ENCODE peak calls at places on chromosomes 5 and 9, in four cellular contexts. M is HepG2, Q is GM12878, L is breast epithelium. N is an unnamed sample.

GRCh38 chr5:35960328-35960727 is 21.9 kb upstream of the CAPSL start:
- DNase-seq in L (no peak), M (no peak), Q (no peak), N (no peak)

GRCh38 chr5:104541129-104541528 is 978.5 kb upstream of the NUDT12 start:
- DNase-seq in L (no peak), Q (no peak), M (no peak), N (no peak)

GRCh38 chr5:123807177-123807900 is 295.4 kb downstream of the CSNK1G3 start:
- DNase-seq in L (no peak), Q (no peak), M (no peak), N (no peak)

GRCh38 chr5:87195616-87196015 is 72.1 kb upstream of the RASA1 start:
- DNase-seq in L (no peak), M (no peak), Q (no peak), N (no peak)

GRCh38 chr9:6567140-6567591 is 78.4 kb downstream of the GLDC start:
- DNase-seq in L (no peak), Q (no peak), M (no peak), N (no peak)

GRCh38 chr9:35976726-35977125 is 18.8 kb upstream of the OR2S2 start:
- DNase-seq in M (no peak), L (no peak), Q (peak), N (no peak)

GRCh38 chr5:143297756-143298155 is 105.7 kb downstream of the NR3C1 start:
- DNase-seq in Q (no peak), L (no peak), M (no peak), N (no peak)

GRCh38 chr5:164597293-164597900 is 1092.0 kb downstream of the MAT2B start:
- DNase-seq in M (peak), Q (no peak), L (no peak), N (no peak)

GRCh38 chr9:127905788-127906191 is 6.4 kb upstream of the ST6GALNAC6 start:
- DNase-seq in L (no peak), Q (no peak), M (no peak), N (peak)

GRCh38 chr9:124767830-124768229 is 3.3 kb downstream of the NR6A1 start:
- DNase-seq in M (no peak), Q (no peak), L (no peak), N (no peak)

GRCh38 chr5:102863058-102863457 is 108.0 kb downstream of the PAM start:
- DNase-seq in M (no peak), L (no peak), Q (no peak), N (no peak)

GRCh38 chr5:147734839-147735238 is 47.7 kb downstream of the JAKMIP2 start:
- DNase-seq in Q (no peak), M (no peak), L (no peak), N (no peak)

GRCh38 chr9:83062653-83063527 is at the start of gene RASEF:
- DNase-seq in L (peak), M (no peak), Q (no peak), N (peak)

GRCh38 chr5:1784197-1785050 is 15.2 kb downstream of the MRPL36 start:
- DNase-seq in M (no peak), Q (no peak), L (no peak), N (peak)

GRCh38 chr9:116737137-116737546 is 50.0 kb downstream of the TRIM32 start:
- DNase-seq in L (peak), Q (peak), M (peak), N (peak)

GRCh38 chr9:94584555-94584954 is 9.1 kb downstream of the FBP2 start:
- DNase-seq in M (no peak), Q (no peak), L (no peak), N (no peak)

GRCh38 chr5:9241459-9241858 is 304.4 kb downstream of the SEMA5A start:
- DNase-seq in L (no peak), Q (no peak), M (no peak), N (no peak)

GRCh38 chr9:88041447-88041846 is 67.1 kb upstream of the CDK20 start:
- DNase-seq in Q (no peak), L (no peak), M (peak), N (no peak)

GRCh38 chr5:158807-159447 is 32.4 kb upstream of the LRRC14B start:
- DNase-seq in M (no peak), L (no peak), Q (no peak), N (peak)

GRCh38 chr5:41371741-41372140 is 138.7 kb downstream of the PLCXD3 start:
- DNase-seq in M (no peak), L (no peak), Q (no peak), N (no peak)

GRCh38 chr5:170313344-170313743 is 15.8 kb upstream of the LCP2 start:
- DNase-seq in Q (no peak), M (no peak), L (no peak), N (no peak)

GRCh38 chr5:75465480-75465879 is 45.9 kb downstream of the CERT1 start:
- DNase-seq in L (no peak), Q (no peak), M (no peak), N (no peak)

GRCh38 chr5:132677191-132677590 is 3.4 kb downstream of the IL4 start:
- DNase-seq in L (no peak), Q (no peak), M (peak), N (peak)

GRCh38 chr9:22416692-22417060 is 29.9 kb upstream of the DMRTA1 start:
- DNase-seq in L (no peak), Q (no peak), M (no peak), N (no peak)

GRCh38 chr5:150175076-150175475 is 8.5 kb downstream of the CDX1 start:
- DNase-seq in Q (no peak), M (no peak), L (no peak), N (no peak)

DNA sequence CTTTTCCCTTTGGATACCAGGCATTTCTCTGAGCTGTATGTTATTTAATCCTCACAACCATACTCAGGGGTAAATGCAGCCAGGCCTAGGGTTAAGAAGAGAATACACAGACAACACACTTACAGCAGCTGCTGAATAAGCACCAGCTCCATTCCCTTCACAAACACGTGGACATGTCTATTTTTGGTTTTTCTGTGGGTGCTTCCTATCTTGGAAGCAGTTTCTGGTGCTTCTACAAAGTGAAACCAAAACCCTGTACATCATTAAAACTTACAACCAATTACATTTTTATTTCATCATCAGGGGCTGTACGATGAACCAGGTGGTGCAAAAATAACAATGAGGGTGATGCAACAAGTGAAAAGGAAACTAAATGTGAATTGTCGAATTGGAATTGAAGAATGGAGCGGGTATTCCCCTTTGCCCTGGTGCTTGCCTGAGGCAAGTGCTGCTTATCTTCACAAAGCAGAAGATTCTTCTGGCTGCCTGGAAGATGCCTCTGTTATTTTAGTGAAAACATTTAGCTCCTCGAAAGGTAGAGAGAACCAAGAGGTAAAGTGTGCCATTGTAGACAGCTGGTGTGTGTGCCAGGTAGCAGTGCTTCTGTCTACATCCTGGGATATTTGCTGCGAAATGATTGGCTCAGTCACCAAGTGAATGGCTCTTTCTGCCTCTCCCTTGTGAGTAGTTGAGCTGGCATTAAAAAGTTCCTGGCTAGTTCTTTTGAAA is 18.6 kb upstream of the IFNB1 start:
- DNase-seq in L (no peak), M (no peak), Q (peak), N (no peak)
- TF ChIP-seq POLR2AphosphoS5 in L (no peak), M (no peak), Q (no peak), N (no peak)

GRCh38 chr9:108039491-108039890 is 549.9 kb upstream of the KLF4 start:
- DNase-seq in Q (no peak), M (no peak), L (no peak), N (no peak)
- H3K27ac ChIP-seq in Q (no peak), M (no peak), L (no peak), N (no peak)

GRCh38 chr5:110356687-110357086 is 369.8 kb downstream of the TMEM232 start:
- DNase-seq in Q (no peak), M (no peak), L (no peak), N (no peak)

GRCh38 chr5:110361501-110361900 is 365.0 kb downstream of the TMEM232 start:
- DNase-seq in L (no peak), Q (no peak), M (no peak), N (no peak)

GRCh38 chr5:110366716-110367115 is 359.8 kb downstream of the TMEM232 start:
- DNase-seq in M (no peak), L (no peak), Q (no peak), N (no peak)

DNA sequence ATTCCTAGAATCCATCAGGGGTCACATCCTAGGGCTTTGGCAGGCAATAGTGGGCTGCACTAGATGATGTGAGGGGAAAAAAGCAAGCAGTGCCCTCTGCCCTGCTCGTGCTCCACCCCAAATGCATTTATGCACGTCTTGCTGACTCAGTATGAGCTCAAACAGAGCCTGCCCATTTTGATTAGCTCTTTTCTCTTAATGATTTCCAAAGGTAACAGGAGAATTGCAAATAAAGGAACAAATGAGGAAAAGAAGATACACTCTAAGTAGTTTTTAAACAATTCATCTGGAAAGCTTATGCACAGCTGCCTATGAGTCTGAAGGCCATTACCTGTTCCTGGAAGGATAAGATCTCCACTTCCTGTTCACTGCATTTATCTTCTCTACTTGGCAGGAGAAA is 364.2 kb downstream of the TMEM232 start:
- DNase-seq in L (no peak), M (no peak), Q (no peak), N (no peak)
- TF ChIP-seq POLR2AphosphoS5 in L (no peak), M (no peak), Q (no peak), N (no peak)

GRCh38 chr5:151195622-151196021 is 28.3 kb downstream of the CCDC69 start:
- DNase-seq in M (no peak), L (no peak), Q (no peak), N (no peak)

GRCh38 chr5:151198861-151199260 is 25.0 kb downstream of the CCDC69 start:
- DNase-seq in M (no peak), L (no peak), Q (no peak), N (no peak)

GRCh38 chr5:151199581-151200185 is 24.2 kb downstream of the CCDC69 start:
- DNase-seq in L (no peak), M (no peak), Q (no peak), N (no peak)

GRCh38 chr5:151192626-151193025 is 31.3 kb downstream of the CCDC69 start:
- DNase-seq in M (no peak), L (no peak), Q (no peak), N (no peak)

DNA sequence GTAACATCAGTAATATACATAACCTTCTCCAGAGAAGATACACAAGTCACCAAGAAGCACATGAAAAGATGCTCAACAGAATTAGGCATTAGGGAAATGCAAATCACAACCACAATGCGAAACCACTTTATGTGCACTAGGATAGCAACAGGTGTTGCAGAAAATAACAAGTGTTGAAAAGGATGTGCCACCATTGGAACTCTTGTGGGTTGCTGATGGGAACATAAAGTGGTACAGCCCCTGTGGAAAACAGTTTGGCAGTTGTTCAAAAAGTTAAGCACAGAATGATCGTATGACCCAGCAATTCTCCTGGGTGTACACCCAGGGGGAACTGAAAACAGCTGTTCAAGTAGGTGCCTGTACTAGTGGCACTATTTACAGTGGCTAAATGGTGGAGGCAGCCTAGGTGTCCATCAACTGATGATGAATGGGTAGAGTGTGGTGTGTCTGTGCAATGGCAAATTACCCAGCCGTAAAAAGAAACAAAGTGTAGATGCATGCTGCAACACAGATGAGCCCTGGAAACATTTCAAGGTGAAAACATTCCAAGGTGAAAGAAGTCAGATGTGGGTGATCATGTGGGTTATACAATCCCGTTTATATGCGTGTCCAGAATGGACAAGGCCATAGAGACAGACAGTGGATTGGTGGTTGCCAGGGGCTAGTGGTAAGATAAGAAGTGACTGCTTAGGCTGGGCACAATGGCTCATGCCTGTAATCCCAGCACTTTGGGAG is 27.2 kb downstream of the CCDC69 start:
- DNase-seq in L (no peak), Q (peak), M (no peak), N (no peak)
- H3K27ac ChIP-seq in L (peak), Q (peak), M (no peak), N (peak)

DNA sequence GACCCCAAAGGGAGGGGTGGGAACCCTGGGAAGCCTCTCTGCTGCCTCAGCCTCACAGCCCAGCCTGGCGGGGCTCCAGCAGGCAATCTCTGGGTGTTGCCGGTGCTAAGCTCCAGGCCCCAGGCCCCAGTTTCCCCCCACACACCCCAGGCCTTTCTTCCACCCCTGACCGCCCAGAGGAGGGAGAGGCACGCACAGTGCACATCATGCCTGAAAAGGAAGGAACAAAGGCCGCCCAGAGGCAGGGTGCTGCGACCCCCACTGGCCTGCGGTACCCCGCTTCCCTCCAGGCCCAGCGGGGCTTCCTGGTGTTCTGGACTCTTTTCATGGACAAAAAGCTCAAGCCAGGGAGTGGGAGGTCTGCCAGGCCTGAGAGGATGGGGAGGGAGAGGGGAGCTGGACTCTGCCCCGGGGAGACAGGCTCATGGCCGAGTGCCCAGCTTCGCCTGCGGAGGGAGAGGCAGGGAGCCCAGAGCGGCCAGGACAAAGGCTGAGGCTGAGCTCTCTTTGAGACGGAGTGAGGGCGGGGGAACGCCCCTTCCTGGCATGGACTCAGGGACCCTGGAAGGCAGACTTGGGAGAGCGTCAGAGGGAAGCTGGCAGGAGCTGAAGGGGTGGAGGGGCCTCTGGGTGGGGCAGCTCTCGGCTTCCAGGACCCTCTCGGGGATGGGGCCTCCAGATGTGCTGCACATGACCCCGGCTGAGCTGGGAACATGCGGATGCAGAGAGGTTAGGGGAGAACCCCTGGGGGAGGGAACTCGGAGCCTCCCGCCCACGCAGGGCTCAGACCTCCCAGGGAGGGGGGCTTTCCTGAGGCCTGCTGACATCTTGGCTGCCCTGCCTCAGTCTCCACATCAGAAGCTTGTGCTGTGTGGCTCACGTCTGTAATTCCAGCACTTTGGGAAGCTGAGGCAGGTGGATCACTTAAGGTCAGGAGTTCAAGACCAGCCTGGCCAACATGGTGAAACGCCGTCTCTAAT is 1.8 kb upstream of the ENTPD2 start:
- DNase-seq in M (peak), Q (no peak), L (peak), N (no peak)
- TF ChIP-seq POLR2AphosphoS5 in M (peak), Q (no peak), L (no peak), N (no peak)